ENCODE peak calls at places on chromosomes 3 and 15, in four cellular contexts. One of them, this sample, is unnamed.

GRCh38 chr3:23800731-23801130 is 5.0 kb upstream of the UBE2E1 start:
- DNase-seq in GM12878: no peak
- DNase-seq in HepG2: no peak
- DNase-seq in K562: no peak
- DNase-seq in this sample: no peak

GRCh38 chr3:100244264-100244663 is 16.5 kb upstream of the TBC1D23 start:
- DNase-seq in GM12878: no peak
- DNase-seq in HepG2: no peak
- DNase-seq in K562: no peak
- DNase-seq in this sample: no peak

GRCh38 chr3:74089854-74090253 is 465.1 kb upstream of the PDZRN3 start:
- DNase-seq in GM12878: no peak
- DNase-seq in HepG2: no peak
- DNase-seq in K562: no peak
- DNase-seq in this sample: no peak

GRCh38 chr3:125236331-125236903 is 23.9 kb upstream of the SLC12A8 start:
- DNase-seq in GM12878: no peak
- DNase-seq in HepG2: no peak
- DNase-seq in K562: no peak
- DNase-seq in this sample: no peak

GRCh38 chr15:66126057-66126855 is 127.3 kb downstream of the MEGF11 start:
- DNase-seq in GM12878: no peak
- DNase-seq in HepG2: no peak
- DNase-seq in K562: no peak
- DNase-seq in this sample: no peak

GRCh38 chr3:20057612-20058180 is 17.4 kb downstream of the KAT2B start:
- DNase-seq in GM12878: no peak
- DNase-seq in HepG2: no peak
- DNase-seq in K562: no peak
- DNase-seq in this sample: no peak

GRCh38 chr3:142962520-142963265 is 781 bp downstream of the PAQR9 start:
- DNase-seq in GM12878: no peak
- DNase-seq in HepG2: no peak
- DNase-seq in K562: no peak
- DNase-seq in this sample: peak

GRCh38 chr15:88627463-88627862 is 6.3 kb downstream of the AEN start:
- DNase-seq in GM12878: no peak
- DNase-seq in HepG2: no peak
- DNase-seq in K562: no peak
- DNase-seq in this sample: no peak

GRCh38 chr3:49158792-49159191 is 7.3 kb downstream of the CCDC71 start:
- DNase-seq in GM12878: no peak
- DNase-seq in HepG2: no peak
- DNase-seq in K562: no peak
- DNase-seq in this sample: no peak

GRCh38 chr3:194773216-194773615 is 87.5 kb downstream of the FAM43A start:
- DNase-seq in GM12878: no peak
- DNase-seq in HepG2: no peak
- DNase-seq in K562: no peak
- DNase-seq in this sample: no peak

GRCh38 chr3:31358473-31359075 is 174.2 kb upstream of the STT3B start:
- DNase-seq in GM12878: no peak
- DNase-seq in HepG2: no peak
- DNase-seq in K562: no peak
- DNase-seq in this sample: no peak

GRCh38 chr15:31487811-31488436 is 161.3 kb downstream of the KLF13 start:
- DNase-seq in GM12878: peak
- DNase-seq in HepG2: no peak
- DNase-seq in K562: no peak
- DNase-seq in this sample: no peak

GRCh38 chr3:143168518-143169192 is 49.1 kb downstream of the CHST2 start:
- DNase-seq in GM12878: no peak
- DNase-seq in HepG2: no peak
- DNase-seq in K562: peak
- DNase-seq in this sample: no peak

GRCh38 chr3:154776549-154777230 is 303.4 kb upstream of the MME start:
- DNase-seq in GM12878: no peak
- DNase-seq in HepG2: no peak
- DNase-seq in K562: no peak
- DNase-seq in this sample: no peak

GRCh38 chr3:89380006-89380405 is 272.6 kb downstream of the EPHA3 start:
- DNase-seq in GM12878: no peak
- DNase-seq in HepG2: no peak
- DNase-seq in K562: no peak
- DNase-seq in this sample: no peak

GRCh38 chr3:104642827-104643226 is 723.9 kb upstream of the ALCAM start:
- DNase-seq in GM12878: no peak
- DNase-seq in HepG2: no peak
- DNase-seq in K562: no peak
- DNase-seq in this sample: no peak

GRCh38 chr3:56860948-56861347 is 59.2 kb upstream of the ARHGEF3 start:
- DNase-seq in GM12878: no peak
- DNase-seq in HepG2: no peak
- DNase-seq in K562: no peak
- DNase-seq in this sample: no peak

GRCh38 chr15:25693321-25694237 is 169.5 kb downstream of the ATP10A start:
- DNase-seq in GM12878: no peak
- DNase-seq in HepG2: peak
- DNase-seq in K562: peak
- DNase-seq in this sample: peak

GRCh38 chr3:23785097-23785645 is 20.6 kb upstream of the UBE2E1 start:
- DNase-seq in GM12878: no peak
- DNase-seq in HepG2: no peak
- DNase-seq in K562: no peak
- DNase-seq in this sample: no peak

GRCh38 chr3:65658398-65658797 is 380.3 kb downstream of the MAGI1 start:
- DNase-seq in GM12878: no peak
- DNase-seq in HepG2: no peak
- DNase-seq in K562: no peak
- DNase-seq in this sample: no peak

GRCh38 chr15:68683551-68683950 is 104.8 kb downstream of the CORO2B start:
- DNase-seq in GM12878: no peak
- DNase-seq in HepG2: no peak
- DNase-seq in K562: no peak
- DNase-seq in this sample: no peak

GRCh38 chr15:31247404-31247803 is 79.2 kb upstream of the KLF13 start:
- DNase-seq in GM12878: no peak
- DNase-seq in HepG2: no peak
- DNase-seq in K562: no peak
- DNase-seq in this sample: no peak

GRCh38 chr15:100060276-100060926 is 281.4 kb downstream of the ADAMTS17 start:
- DNase-seq in GM12878: no peak
- DNase-seq in HepG2: no peak
- DNase-seq in K562: no peak
- DNase-seq in this sample: no peak

GRCh38 chr3:38147434-38147833 is 9.0 kb downstream of the MYD88 start:
- DNase-seq in GM12878: no peak
- DNase-seq in HepG2: no peak
- DNase-seq in K562: no peak
- DNase-seq in this sample: no peak

GRCh38 chr3:51937611-51938450 is 3.9 kb downstream of the RRP9 start:
- DNase-seq in GM12878: no peak
- DNase-seq in HepG2: no peak
- DNase-seq in K562: no peak
- DNase-seq in this sample: no peak

GRCh38 chr15:65405793-65406192 is 17.0 kb downstream of the IGDCC4 start:
- DNase-seq in GM12878: no peak
- DNase-seq in HepG2: no peak
- DNase-seq in K562: no peak
- DNase-seq in this sample: no peak

GRCh38 chr3:7657214-7658112 is 796.5 kb downstream of the GRM7 start:
- DNase-seq in GM12878: no peak
- DNase-seq in HepG2: no peak
- DNase-seq in K562: no peak
- DNase-seq in this sample: no peak

GRCh38 chr15:82999426-82999825 is 12.0 kb downstream of the C15orf40 start:
- DNase-seq in GM12878: no peak
- DNase-seq in HepG2: no peak
- DNase-seq in K562: no peak
- DNase-seq in this sample: no peak

GRCh38 chr3:153599685-153600084 is 437.7 kb downstream of the RAP2B start:
- DNase-seq in GM12878: no peak
- DNase-seq in HepG2: peak
- DNase-seq in K562: no peak
- DNase-seq in this sample: no peak

GRCh38 chr3:60079076-60079475 is 1029.3 kb upstream of the CFAP20DC start:
- DNase-seq in GM12878: no peak
- DNase-seq in HepG2: no peak
- DNase-seq in K562: no peak
- DNase-seq in this sample: peak

GRCh38 chr3:5069627-5070026 is 52.5 kb upstream of the ARL8B start:
- DNase-seq in GM12878: no peak
- DNase-seq in HepG2: no peak
- DNase-seq in K562: no peak
- DNase-seq in this sample: no peak

GRCh38 chr3:5072100-5072816 is 49.8 kb upstream of the ARL8B start:
- DNase-seq in GM12878: no peak
- DNase-seq in HepG2: no peak
- DNase-seq in K562: no peak
- DNase-seq in this sample: no peak

GRCh38 chr3:5073374-5074085 is 48.6 kb upstream of the ARL8B start:
- DNase-seq in GM12878: no peak
- DNase-seq in HepG2: no peak
- DNase-seq in K562: no peak
- DNase-seq in this sample: no peak

GRCh38 chr3:5068531-5068930 is 53.6 kb upstream of the ARL8B start:
- DNase-seq in GM12878: no peak
- DNase-seq in HepG2: no peak
- DNase-seq in K562: no peak
- DNase-seq in this sample: no peak

DNA sequence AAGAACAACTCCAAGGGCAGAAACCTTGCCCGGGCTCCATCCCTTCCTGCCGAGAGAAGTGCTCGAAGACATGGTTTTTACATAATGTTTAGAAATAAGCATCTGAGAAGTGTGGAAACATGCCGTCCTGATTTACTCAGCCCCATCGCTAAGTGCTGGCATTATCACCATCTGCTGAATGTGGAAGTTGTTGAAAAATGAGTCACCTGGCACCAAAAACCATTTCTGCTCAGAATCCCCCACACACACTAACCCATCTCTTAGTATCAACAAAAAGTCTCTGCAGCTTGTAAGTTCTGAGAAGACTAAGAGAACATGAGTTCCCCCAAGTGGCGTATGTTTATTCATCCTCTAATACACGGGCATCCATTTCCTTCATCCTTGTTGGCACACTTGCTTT is 51.0 kb upstream of the ARL8B start:
- DNase-seq in GM12878: no peak
- DNase-seq in HepG2: no peak
- DNase-seq in K562: no peak
- DNase-seq in this sample: no peak
- TF ChIP-seq CREM in GM12878: no peak
- TF ChIP-seq CREM in HepG2: no peak
- TF ChIP-seq CREM in K562: no peak
- TF ChIP-seq CREM in this sample: no peak

GRCh38 chr3:140472621-140473020 is 205.2 kb upstream of the TRIM42 start:
- DNase-seq in GM12878: no peak
- DNase-seq in HepG2: no peak
- DNase-seq in K562: no peak
- DNase-seq in this sample: no peak
- TF ChIP-seq CREM in GM12878: no peak
- TF ChIP-seq CREM in HepG2: no peak
- TF ChIP-seq CREM in K562: no peak
- TF ChIP-seq CREM in this sample: no peak

GRCh38 chr3:182364323-182364722 is 429.0 kb upstream of the ATP11B start:
- DNase-seq in GM12878: no peak
- DNase-seq in HepG2: no peak
- DNase-seq in K562: peak
- DNase-seq in this sample: no peak

GRCh38 chr3:182366746-182367145 is 426.6 kb upstream of the ATP11B start:
- DNase-seq in GM12878: no peak
- DNase-seq in HepG2: no peak
- DNase-seq in K562: no peak
- DNase-seq in this sample: no peak

GRCh38 chr3:182370949-182371348 is 422.4 kb upstream of the ATP11B start:
- DNase-seq in GM12878: no peak
- DNase-seq in HepG2: no peak
- DNase-seq in K562: no peak
- DNase-seq in this sample: no peak

GRCh38 chr3:182369861-182370260 is 423.4 kb upstream of the ATP11B start:
- DNase-seq in GM12878: no peak
- DNase-seq in HepG2: no peak
- DNase-seq in K562: no peak
- DNase-seq in this sample: no peak

DNA sequence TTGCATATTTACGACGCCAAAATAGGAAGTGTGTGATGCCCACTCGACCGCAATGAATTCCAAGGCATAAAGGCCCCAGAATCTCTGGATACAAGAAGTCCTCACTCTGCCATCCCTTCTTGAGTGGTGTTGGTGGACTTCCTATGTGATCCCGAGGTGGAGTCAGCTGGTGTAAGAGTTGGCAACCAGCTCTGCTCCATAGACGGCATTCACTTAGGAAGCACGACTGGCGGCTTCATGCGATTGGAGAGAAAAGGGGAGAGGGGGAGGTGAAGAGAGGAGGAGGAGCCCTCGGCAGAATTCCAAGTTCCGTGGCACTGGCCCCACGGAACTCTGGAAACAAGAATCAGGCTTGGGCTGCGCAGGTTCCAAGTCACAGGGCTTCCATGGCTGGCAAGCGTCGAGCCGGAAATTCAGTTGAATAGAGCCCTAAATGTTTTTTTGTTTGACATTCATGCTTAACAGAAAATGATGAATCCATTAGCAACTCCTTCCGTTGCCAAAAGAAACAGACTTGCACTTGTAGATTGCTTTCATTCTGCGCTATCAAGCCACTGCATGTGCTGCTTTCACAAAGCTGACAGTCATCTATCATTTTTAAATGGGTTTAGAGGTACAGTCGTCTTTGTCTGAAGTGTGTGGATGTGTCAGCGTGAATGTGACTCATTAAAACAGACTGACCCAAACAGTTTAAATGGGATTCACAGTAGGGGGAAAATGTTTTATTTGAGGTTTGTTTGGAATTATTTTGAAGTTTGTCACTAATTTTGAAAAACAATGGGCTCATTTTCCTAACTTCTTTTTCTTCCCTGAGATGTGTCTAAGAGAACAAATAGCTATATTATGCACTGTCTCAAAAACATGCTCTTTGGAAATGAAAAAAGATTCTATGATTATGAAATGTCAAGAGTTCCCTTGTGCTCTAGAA is 428.3 kb upstream of the ATP11B start:
- DNase-seq in GM12878: no peak
- DNase-seq in HepG2: no peak
- DNase-seq in K562: peak
- DNase-seq in this sample: no peak
- TF ChIP-seq CREM in GM12878: no peak
- TF ChIP-seq CREM in HepG2: no peak
- TF ChIP-seq CREM in K562: peak
- TF ChIP-seq CREM in this sample: no peak

DNA sequence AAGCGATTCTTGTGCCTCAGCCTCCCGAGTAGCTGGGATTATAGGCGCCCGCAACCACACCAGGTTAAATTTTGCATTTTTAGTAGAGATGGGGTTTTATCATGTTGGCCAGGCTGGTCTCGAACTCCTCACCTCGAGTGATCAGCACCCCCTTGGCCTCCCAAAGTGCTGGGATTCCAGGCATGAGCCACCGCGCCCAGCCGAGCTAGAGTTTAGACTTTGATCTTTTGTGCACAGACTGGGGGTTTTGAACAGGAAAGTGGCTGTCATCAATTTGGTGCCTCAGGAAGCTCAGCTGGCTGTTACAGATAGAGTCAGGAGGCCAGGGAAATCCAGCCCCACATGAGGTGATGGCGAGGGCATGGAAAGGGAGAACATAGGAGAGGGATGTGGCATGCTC is 19.3 kb upstream of the IREB2 start:
- DNase-seq in GM12878: no peak
- DNase-seq in HepG2: peak
- DNase-seq in K562: no peak
- DNase-seq in this sample: no peak
- TF ChIP-seq CREM in GM12878: no peak
- TF ChIP-seq CREM in HepG2: no peak
- TF ChIP-seq CREM in K562: no peak
- TF ChIP-seq CREM in this sample: no peak

This sample was measured in WTC11.